ENCODE peak calls at places on chromosomes 16 and 17, in five cellular contexts. F is HepG2, C is GM12878, X is K562, I is SK-N-SH. H is an unnamed sample. For H3K79me2, the result is how much of the 10 kb centered on the place peaks cover.

GRCh38 chr16:50103764-50104163 is 38.0 kb downstream of the HEATR3 start:
- DNase-seq in I (no peak), C (no peak), F (no peak), X (no peak), H (no peak)

GRCh38 chr17:1764274-1764673 is 2.4 kb downstream of the SERPINF1 start:
- DNase-seq in X (peak), C (no peak), F (no peak), I (no peak), H (no peak)

GRCh38 chr16:72566174-72566573 is 394.2 kb upstream of the PMFBP1 start:
- DNase-seq in F (no peak), I (no peak), C (no peak), X (no peak), H (no peak)

GRCh38 chr17:34177642-34178041 is 77.4 kb upstream of the CCL2 start:
- DNase-seq in F (no peak), C (no peak), I (no peak), X (no peak), H (no peak)

GRCh38 chr16:21953541-21953902 is 361 bp downstream of the UQCRC2 start:
- DNase-seq in F (no peak), X (no peak), C (no peak), I (no peak), H (no peak)

GRCh38 chr16:29156511-29156910 is 171.7 kb downstream of the LAT start:
- DNase-seq in X (no peak), C (no peak), F (no peak), I (no peak), H (no peak)

GRCh38 chr16:78528265-78528664 is 428.8 kb downstream of the WWOX start:
- DNase-seq in I (no peak), C (no peak), F (no peak), X (no peak), H (no peak)

GRCh38 chr16:19935696-19936095 is 51.0 kb upstream of the GPRC5B start:
- DNase-seq in I (peak), C (no peak), X (no peak), F (no peak), H (no peak)

GRCh38 chr16:29148867-29149272 is 164.0 kb downstream of the LAT start:
- DNase-seq in C (no peak), X (no peak), F (no peak), I (no peak), H (no peak)

GRCh38 chr17:29918922-29919856 is 10.8 kb downstream of the SSH2 start:
- DNase-seq in F (no peak), C (no peak), X (no peak), I (no peak), H (no peak)

GRCh38 chr17:3553419-3554401 is 3.9 kb downstream of the TRPV3 start:
- DNase-seq in C (no peak), X (no peak), F (no peak), I (no peak), H (no peak)

GRCh38 chr17:3556905-3557767 is 476 bp downstream of the TRPV3 start:
- DNase-seq in I (no peak), C (no peak), X (peak), F (no peak), H (no peak)

GRCh38 chr17:3556239-3556904 is 1.2 kb downstream of the TRPV3 start:
- DNase-seq in X (no peak), C (no peak), I (no peak), F (no peak), H (no peak)

GRCh38 chr17:3554440-3554839 is 3.2 kb downstream of the TRPV3 start:
- DNase-seq in X (no peak), F (no peak), I (no peak), C (no peak), H (no peak)

GRCh38 chr17:3555189-3555796 is 2.3 kb downstream of the TRPV3 start:
- DNase-seq in F (no peak), X (no peak), C (no peak), I (no peak), H (no peak)
- TF ChIP-seq SIN3A in F (no peak), X (no peak), C (no peak), I (no peak), H (no peak)

GRCh38 chr17:35942588-35943186 is 826 bp downstream of the LYZL6 start:
- DNase-seq in C (no peak), I (no peak), F (no peak), X (peak), H (no peak)

GRCh38 chr17:35948092-35948491 is 4.6 kb upstream of the LYZL6 start:
- DNase-seq in F (no peak), C (no peak), X (no peak), I (no peak), H (no peak)

GRCh38 chr17:35943537-35943936 is at the start of gene LYZL6:
- DNase-seq in C (no peak), X (no peak), F (no peak), I (no peak), H (no peak)

GRCh38 chr17:35947156-35947585 is 3.7 kb upstream of the LYZL6 start:
- DNase-seq in X (peak), C (no peak), F (peak), I (peak), H (peak)

GRCh38 chr17:35944151-35944550 is 638 bp upstream of the LYZL6 start:
- DNase-seq in X (no peak), F (no peak), C (no peak), I (no peak), H (no peak)
- H3K79me2 ChIP-seq in X (under half), F (under half), C (under half), I (under half), H (under half)

DNA sequence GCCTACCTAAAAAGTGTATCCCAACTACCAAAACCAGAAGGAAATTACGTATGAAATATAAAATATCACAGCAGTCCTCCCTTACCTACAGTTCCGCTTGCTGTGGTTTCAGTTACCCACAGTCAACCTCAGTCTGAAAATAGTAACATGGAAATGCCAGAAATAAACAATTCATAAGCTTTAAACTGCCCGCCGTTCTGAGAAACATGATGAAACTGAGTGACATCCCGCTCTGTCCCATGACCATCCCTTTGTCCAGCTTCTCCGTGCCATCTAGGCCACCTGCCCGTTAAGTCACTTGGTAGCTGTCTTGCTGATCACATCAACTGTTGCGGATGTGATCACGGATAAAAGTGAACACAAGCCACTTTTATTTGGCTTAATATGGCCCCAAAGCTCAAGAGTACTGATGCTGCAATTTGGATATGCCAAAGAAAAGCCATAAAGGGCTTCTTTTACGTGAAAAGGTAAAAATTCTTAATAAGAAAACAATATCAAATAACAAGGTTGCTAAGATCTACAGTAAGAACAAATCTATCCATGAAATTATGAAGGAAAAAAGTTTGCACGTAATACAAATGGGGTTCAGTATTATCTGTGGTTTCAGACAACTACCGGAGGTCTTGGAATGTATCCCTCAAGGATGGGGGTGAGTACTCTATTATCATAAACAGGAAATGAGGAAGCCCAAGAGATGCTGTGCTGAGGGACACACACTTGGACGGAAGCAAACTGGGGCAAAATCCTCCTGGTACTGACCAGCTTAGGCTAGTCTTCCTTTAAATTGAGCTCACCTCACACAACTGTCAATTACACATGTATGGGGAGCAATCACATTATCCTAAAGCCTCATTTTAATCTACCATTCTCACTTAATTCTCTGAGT is 8.2 kb downstream of the USP22 start:
- DNase-seq in C (peak), X (no peak), I (no peak), F (no peak), H (no peak)
- TF ChIP-seq MAX in C (no peak), X (no peak), I (no peak), F (no peak), H (no peak)

DNA sequence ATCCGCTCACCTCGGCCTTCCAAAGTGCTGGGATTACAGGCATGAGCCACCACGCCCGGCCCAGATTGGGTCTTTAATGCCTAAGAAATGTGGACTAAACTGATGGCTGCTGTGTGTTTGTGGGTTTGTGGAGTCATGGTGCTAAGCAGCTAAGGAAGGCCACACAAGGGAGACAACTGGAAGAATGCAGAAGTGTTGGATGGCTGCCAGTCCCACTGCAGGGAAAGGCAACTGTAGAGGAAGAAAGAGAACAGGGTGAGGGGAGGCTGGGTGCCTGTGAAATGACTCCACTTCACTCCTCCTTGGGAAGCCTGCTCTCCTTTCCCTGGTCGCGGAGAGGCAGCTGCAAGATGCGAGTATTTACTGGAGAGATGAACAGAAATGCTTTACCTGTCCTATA is 23.5 kb upstream of the SIAH1 start:
- DNase-seq in F (no peak), I (no peak), C (no peak), X (no peak), H (no peak)
- TF ChIP-seq SIN3A in F (no peak), I (no peak), C (no peak), X (no peak), H (no peak)

GRCh38 chr17:17942846-17943245 is 29.4 kb downstream of the TOM1L2 start:
- DNase-seq in X (no peak), I (no peak), F (no peak), C (no peak), H (no peak)
- H3K79me2 ChIP-seq in X (under half), I (half or more), F (under half), C (under half), H (under half)

DNA sequence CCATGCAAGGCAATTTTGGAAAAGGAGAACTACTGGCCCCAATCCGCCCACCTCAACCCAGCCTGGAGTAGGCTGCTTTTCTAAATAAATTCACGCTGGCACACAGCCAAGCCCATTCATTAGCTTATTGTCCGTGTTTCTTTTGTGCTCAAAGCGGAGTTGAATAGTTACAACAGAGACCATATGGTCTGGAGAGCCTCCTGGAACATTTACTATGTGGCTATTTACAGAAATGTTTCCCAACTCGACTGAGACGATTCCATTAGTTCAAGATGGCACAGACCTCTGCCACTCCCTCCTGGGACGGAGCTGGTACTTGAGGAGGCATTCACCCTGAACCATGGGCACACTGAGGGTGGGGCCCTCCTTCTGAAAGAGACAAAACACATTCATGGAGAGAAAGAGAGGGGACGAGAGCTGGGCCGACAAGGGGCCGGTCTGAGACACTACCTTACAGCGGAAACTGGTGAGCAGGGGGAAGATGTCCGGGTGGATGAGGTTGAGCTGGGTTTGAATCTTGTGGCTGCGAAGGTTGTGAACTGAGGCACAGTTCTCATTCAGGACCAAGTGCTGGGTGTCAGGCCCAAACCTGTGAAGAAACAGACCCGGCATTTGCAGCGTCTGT is 15.7 kb downstream of the ELAC2 start:
- DNase-seq in C (no peak), F (no peak), I (no peak), X (no peak), H (no peak)
- TF ChIP-seq MAX in C (no peak), F (no peak), I (no peak), X (no peak), H (no peak)

DNA sequence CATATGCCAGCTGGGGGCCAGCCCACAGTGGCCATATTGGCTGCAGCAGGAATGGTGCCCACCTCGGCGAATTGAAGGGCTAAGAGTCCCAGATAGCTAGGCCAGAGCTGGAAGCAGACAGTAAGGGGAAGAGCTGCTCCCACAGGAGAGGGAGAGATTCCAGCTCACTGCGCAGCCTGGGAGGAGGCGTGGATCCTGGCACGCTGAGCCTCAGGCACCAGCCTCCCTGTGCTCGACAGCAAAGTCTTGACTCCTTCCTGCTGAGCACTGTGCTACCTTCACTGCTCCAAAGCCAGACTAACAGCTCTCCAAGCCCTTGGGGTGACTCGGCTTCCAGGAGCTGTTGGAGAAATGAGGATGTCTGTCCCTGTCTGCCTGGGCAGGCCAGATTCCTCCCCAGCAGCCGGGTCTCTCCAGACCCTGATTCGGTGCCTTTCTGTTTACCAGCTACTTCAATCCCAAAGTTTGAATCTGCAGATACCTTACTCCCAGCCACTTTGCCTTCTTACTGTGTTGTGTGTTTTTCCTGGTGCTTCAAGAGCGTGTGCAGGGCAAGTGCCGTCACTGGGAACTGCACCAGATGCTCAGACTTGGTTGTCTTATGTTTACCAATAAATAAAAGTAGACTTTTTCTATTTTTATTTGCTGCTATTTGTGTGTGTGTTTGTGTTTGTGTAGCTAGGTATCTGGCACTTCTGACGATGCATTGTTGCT is 9.1 kb downstream of the CBX2 start:
- DNase-seq in C (no peak), F (no peak), I (no peak), X (no peak), H (no peak)
- TF ChIP-seq SIN3A in C (no peak), F (no peak), I (no peak), X (no peak), H (no peak)

GRCh38 chr17:74760404-74761105 is 12.1 kb downstream of the NHERF1 start:
- DNase-seq in I (peak), F (no peak), X (peak), C (no peak), H (no peak)

GRCh38 chr17:74761931-74762330 is 13.5 kb downstream of the NHERF1 start:
- DNase-seq in X (no peak), F (no peak), I (peak), C (no peak), H (no peak)

GRCh38 chr17:74759941-74760340 is 11.5 kb downstream of the NHERF1 start:
- DNase-seq in C (no peak), X (no peak), I (peak), F (no peak), H (no peak)

GRCh38 chr17:74759243-74759801 is 10.9 kb downstream of the NHERF1 start:
- DNase-seq in F (no peak), C (no peak), X (no peak), I (peak), H (no peak)

DNA sequence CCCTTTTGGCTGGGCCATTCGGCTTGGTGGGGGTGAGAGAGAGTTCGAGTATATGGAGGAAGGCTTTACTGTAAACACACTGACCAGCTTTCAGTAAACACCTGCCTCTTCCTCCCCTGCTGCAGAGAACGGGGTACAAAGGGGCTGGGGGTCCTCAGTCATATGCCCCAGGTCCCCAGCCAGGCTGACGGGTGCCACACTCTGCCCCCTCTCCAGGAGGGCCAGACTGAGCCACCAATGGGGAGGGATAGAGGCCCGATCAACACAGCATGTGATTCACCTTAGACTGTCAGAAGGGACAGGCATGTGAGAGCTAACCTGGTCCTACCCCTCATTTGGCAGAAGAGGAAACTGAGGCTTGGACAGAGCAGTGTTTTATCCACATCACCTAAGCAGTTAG is 13.0 kb downstream of the NHERF1 start:
- DNase-seq in I (no peak), C (no peak), F (no peak), X (no peak), H (no peak)
- H3K79me2 ChIP-seq in I (under half), C (under half), F (half or more), X (half or more), H (half or more)